ENCODE peak calls at places on chromosomes 2 and 18, in seven cellular contexts. D is body of pancreas, R is right lobe of liver, U is Peyer's patch, E is uterus, C is ovary, A is testis. Z is an unnamed sample. For H3K4me1 and H3K9me3, the result is how much of the 10 kb centered on the place peaks cover.

GRCh38 chr18:60485207-60485606 is 112.6 kb upstream of the MC4R start:
- DNase-seq in D (no peak), R (no peak), U (no peak), E (no peak), C (no peak), A (no peak), Z (no peak)

GRCh38 chr2:40483590-40483989 is 31.7 kb upstream of the SLC8A1 start:
- DNase-seq in D (no peak), R (no peak), U (no peak), E (no peak), C (no peak), A (no peak), Z (no peak)

GRCh38 chr18:68056936-68057335 is 540.4 kb upstream of the DSEL start:
- DNase-seq in D (no peak), R (no peak), U (no peak), E (no peak), C (no peak), A (no peak), Z (no peak)

GRCh38 chr2:26184555-26185303 is 11.8 kb downstream of the GAREM2 start:
- DNase-seq in D (peak), R (peak), U (peak), E (peak), C (peak), A (peak), Z (peak)

GRCh38 chr2:176291768-176292393 is 22.6 kb downstream of the MTX2 start:
- DNase-seq in D (no peak), R (no peak), U (no peak), E (no peak), C (no peak), A (peak), Z (no peak)

GRCh38 chr2:88739985-88740600 is 48.6 kb downstream of the RPIA start:
- DNase-seq in D (peak), R (peak), U (peak), E (peak), C (peak), A (peak), Z (peak)

GRCh38 chr2:239603411-239604356 is 202.9 kb upstream of the HDAC4 start:
- DNase-seq in D (no peak), R (peak), U (peak), E (no peak), C (no peak), A (no peak), Z (no peak)

GRCh38 chr2:112142525-112143078 is 4.4 kb downstream of the FBLN7 start:
- DNase-seq in D (no peak), R (no peak), U (no peak), E (no peak), C (no peak), A (no peak), Z (no peak)

GRCh38 chr2:240959941-240960308 is 38.5 kb upstream of the SNED1 start:
- DNase-seq in D (no peak), R (no peak), U (peak), E (no peak), C (no peak), A (peak), Z (no peak)

GRCh38 chr2:172783091-172783898 is 47.6 kb downstream of the RAPGEF4 start:
- DNase-seq in D (peak), R (no peak), U (no peak), E (no peak), C (peak), A (peak), Z (peak)

GRCh38 chr2:191866675-191867506 is 20.0 kb upstream of the CAVIN2 start:
- DNase-seq in D (no peak), R (peak), U (no peak), E (peak), C (peak), A (peak), Z (peak)

GRCh38 chr2:34949316-34949715 is 1350.2 kb upstream of the FAM98A start:
- DNase-seq in D (no peak), R (no peak), U (no peak), E (no peak), C (no peak), A (no peak), Z (no peak)

GRCh38 chr18:29811519-29811918 is 1231.0 kb downstream of the DSC3 start:
- DNase-seq in D (no peak), R (no peak), U (no peak), E (no peak), C (no peak), A (no peak), Z (no peak)

GRCh38 chr2:38505779-38506178 is 96.9 kb downstream of the HNRNPLL start:
- DNase-seq in D (peak), R (peak), U (no peak), E (peak), C (peak), A (peak), Z (peak)

GRCh38 chr2:172438741-172439508 is 11.5 kb downstream of the ITGA6 start:
- DNase-seq in D (peak), R (no peak), U (peak), E (no peak), C (no peak), A (no peak), Z (peak)

GRCh38 chr18:79737426-79737825 is 57.8 kb downstream of the CTDP1 start:
- DNase-seq in D (no peak), R (peak), U (no peak), E (no peak), C (peak), A (no peak), Z (no peak)

GRCh38 chr2:238238311-238238765 is 1.5 kb downstream of the HES6 start:
- DNase-seq in D (no peak), R (no peak), U (no peak), E (no peak), C (no peak), A (no peak), Z (no peak)

GRCh38 chr2:206274434-206275273 is at the start of gene ZDBF2:
- DNase-seq in D (peak), R (peak), U (peak), E (peak), C (peak), A (peak), Z (peak)

GRCh38 chr18:46761054-46761769 is 4.4 kb upstream of the ST8SIA5 start:
- DNase-seq in D (no peak), R (no peak), U (no peak), E (no peak), C (no peak), A (no peak), Z (no peak)

GRCh38 chr2:63792523-63792922 is 49.2 kb upstream of the UGP2 start:
- DNase-seq in D (no peak), R (no peak), U (no peak), E (no peak), C (no peak), A (no peak), Z (no peak)

GRCh38 chr18:58466636-58467205 is 162.2 kb downstream of the ALPK2 start:
- DNase-seq in D (peak), R (peak), U (peak), E (no peak), C (no peak), A (no peak), Z (no peak)

GRCh38 chr2:150485114-150485870 is 2.2 kb downstream of the RND3 start:
- DNase-seq in D (peak), R (peak), U (peak), E (peak), C (peak), A (peak), Z (peak)

GRCh38 chr2:213475433-213475832 is 191.2 kb downstream of the SPAG16 start:
- DNase-seq in D (no peak), R (no peak), U (no peak), E (no peak), C (no peak), A (no peak), Z (no peak)

GRCh38 chr2:127599211-127599610 is 46.7 kb upstream of the GPR17 start:
- DNase-seq in D (no peak), R (no peak), U (no peak), E (no peak), C (no peak), A (no peak), Z (no peak)

GRCh38 chr2:31606511-31606910 is 25.8 kb upstream of the SRD5A2 start:
- DNase-seq in D (no peak), R (no peak), U (no peak), E (no peak), C (no peak), A (no peak), Z (no peak)

GRCh38 chr2:180519276-180519675 is 461.1 kb upstream of the UBE2E3 start:
- DNase-seq in D (no peak), R (no peak), U (no peak), E (no peak), C (no peak), A (no peak), Z (no peak)

GRCh38 chr18:46676162-46676830 is 19.3 kb upstream of the LOXHD1 start:
- DNase-seq in D (no peak), R (no peak), U (no peak), E (no peak), C (no peak), A (no peak), Z (no peak)

GRCh38 chr2:174699993-174700766 is 64.1 kb downstream of the CHRNA1 start:
- DNase-seq in D (no peak), R (peak), U (no peak), E (no peak), C (no peak), A (no peak), Z (no peak)

GRCh38 chr18:59141294-59142068 is 1.8 kb downstream of the SEC11C start:
- DNase-seq in D (no peak), R (no peak), U (no peak), E (no peak), C (no peak), A (no peak), Z (peak)

GRCh38 chr2:160315337-160315736 is 115.3 kb upstream of the ITGB6 start:
- DNase-seq in D (no peak), R (no peak), U (no peak), E (no peak), C (no peak), A (no peak), Z (no peak)

GRCh38 chr2:216691210-216691741 is 4.1 kb downstream of the IGFBP5 start:
- DNase-seq in D (peak), R (no peak), U (peak), E (peak), C (peak), A (peak), Z (peak)

GRCh38 chr18:74064510-74064909 is 83.1 kb downstream of the FBXO15 start:
- DNase-seq in D (no peak), R (no peak), U (peak), E (no peak), C (no peak), A (no peak), Z (no peak)

GRCh38 chr18:61953641-61954040 is 60.8 kb upstream of the RNF152 start:
- DNase-seq in D (no peak), R (no peak), U (no peak), E (no peak), C (no peak), A (no peak), Z (no peak)

GRCh38 chr2:167209784-167210183 is 321.5 kb downstream of the XIRP2 start:
- DNase-seq in D (no peak), R (no peak), U (no peak), E (no peak), C (no peak), A (no peak), Z (no peak)

GRCh38 chr2:8149985-8150547 is 531.8 kb upstream of the ID2 start:
- DNase-seq in D (no peak), R (no peak), U (no peak), E (no peak), C (no peak), A (no peak), Z (no peak)

GRCh38 chr2:37869756-37870155 is 55.3 kb upstream of the RMDN2 start:
- DNase-seq in D (no peak), R (no peak), U (no peak), E (no peak), C (no peak), A (no peak), Z (no peak)

GRCh38 chr2:235641333-235641732 is 147.5 kb downstream of the AGAP1 start:
- DNase-seq in D (peak), R (no peak), U (no peak), E (no peak), C (no peak), A (peak), Z (no peak)

GRCh38 chr2:235642446-235643107 is 148.7 kb downstream of the AGAP1 start:
- DNase-seq in D (no peak), R (no peak), U (no peak), E (no peak), C (no peak), A (no peak), Z (no peak)

GRCh38 chr2:235641956-235642355 is 148.1 kb downstream of the AGAP1 start:
- DNase-seq in D (no peak), R (no peak), U (no peak), E (no peak), C (no peak), A (no peak), Z (no peak)

GRCh38 chr2:235643680-235644117 is 149.9 kb downstream of the AGAP1 start:
- DNase-seq in D (no peak), R (no peak), U (no peak), E (no peak), C (no peak), A (peak), Z (no peak)

GRCh38 chr2:235644191-235644590 is 150.3 kb downstream of the AGAP1 start:
- DNase-seq in D (no peak), R (no peak), U (no peak), E (no peak), C (no peak), A (no peak), Z (no peak)
- H3K4me1 ChIP-seq in D (under half), R (under half), U (under half), E (under half), C (under half), A (under half), Z (under half)

GRCh38 chr2:10086950-10087349 is 6.7 kb upstream of the CYS1 start:
- DNase-seq in D (no peak), R (no peak), U (no peak), E (no peak), C (no peak), A (no peak), Z (no peak)
- TF ChIP-seq CTCF in D (no peak), R (no peak), U (no peak), E (no peak), C (no peak), A (no peak), Z (no peak)

GRCh38 chr2:19365126-19365525 is 6.7 kb upstream of the OSR1 start:
- DNase-seq in D (no peak), R (no peak), U (no peak), E (no peak), C (no peak), A (no peak), Z (no peak)
- H3K9me3 ChIP-seq in D (under half), R (under half), U (under half), E (under half), C (under half), A (under half), Z (under half)

DNA sequence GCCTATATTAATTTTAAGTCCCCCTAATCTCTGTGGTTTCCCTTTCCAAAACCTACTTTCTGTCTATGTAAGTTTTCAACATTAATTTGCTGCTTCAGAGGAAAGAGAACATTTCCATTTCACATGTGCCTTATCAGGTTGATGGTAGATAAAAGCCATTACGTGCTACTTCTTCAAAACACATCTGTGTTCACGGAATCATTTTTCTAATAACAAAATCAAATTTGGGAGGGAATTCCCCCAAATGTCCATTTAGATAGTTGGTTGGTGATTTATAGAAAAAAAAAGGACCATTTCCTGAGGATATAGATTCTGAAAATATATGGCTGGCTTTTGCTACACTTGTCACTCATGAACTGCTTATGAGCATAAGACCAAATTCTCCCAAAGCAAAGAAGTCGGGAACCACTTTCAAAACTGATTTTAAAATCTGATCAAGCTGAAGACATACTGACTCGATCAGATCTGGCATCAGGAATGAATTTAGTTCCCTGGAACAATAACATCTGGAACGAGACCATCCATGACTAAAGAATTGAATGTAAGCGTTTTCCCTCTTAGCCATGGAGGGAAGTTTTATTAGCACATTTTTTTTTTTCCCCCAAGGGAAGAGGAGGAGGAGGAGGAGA is 8.2 kb downstream of the PTGR3 start:
- DNase-seq in D (no peak), R (no peak), U (no peak), E (no peak), C (no peak), A (no peak), Z (no peak)
- H3K4me1 ChIP-seq in D (half or more), R (under half), U (under half), E (under half), C (under half), A (under half), Z (under half)

DNA sequence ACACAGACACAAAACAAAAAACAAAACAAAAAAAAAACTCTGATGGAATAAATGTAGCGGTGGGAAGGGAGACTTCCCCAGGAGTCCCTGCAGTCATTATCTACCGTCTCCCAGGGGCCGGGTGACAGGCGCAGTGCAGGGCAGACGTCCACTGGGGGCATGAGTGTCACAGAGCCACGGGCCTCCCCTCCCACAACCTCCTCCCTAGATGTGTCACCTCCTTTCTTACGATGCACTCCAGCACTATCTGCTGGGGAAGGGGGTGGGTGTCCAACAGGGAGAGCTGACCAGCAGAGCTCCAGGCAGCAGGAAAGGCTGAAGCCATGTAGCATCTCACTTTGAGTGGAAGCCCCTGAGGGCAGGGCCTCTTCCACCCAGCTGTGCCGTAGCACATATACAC is 84.5 kb downstream of the LONRF2 start:
- DNase-seq in D (no peak), R (no peak), U (no peak), E (no peak), C (no peak), A (no peak), Z (no peak)
- TF ChIP-seq CTCF in D (no peak), R (no peak), U (no peak), E (no peak), C (no peak), A (no peak), Z (no peak)

GRCh38 chr2:89819809-89820208 is 1128.3 kb downstream of the RPIA start:
- DNase-seq in D (no peak), R (no peak), U (no peak), E (no peak), C (no peak), A (no peak), Z (no peak)

GRCh38 chr2:89818873-89819272 is 1127.4 kb downstream of the RPIA start:
- DNase-seq in D (no peak), R (no peak), U (no peak), E (no peak), C (no peak), A (no peak), Z (no peak)

GRCh38 chr2:89820248-89820647 is 1128.8 kb downstream of the RPIA start:
- DNase-seq in D (no peak), R (no peak), U (no peak), E (no peak), C (no peak), A (no peak), Z (no peak)

GRCh38 chr2:89823556-89823955 is 1132.1 kb downstream of the RPIA start:
- DNase-seq in D (no peak), R (no peak), U (no peak), E (no peak), C (no peak), A (no peak), Z (no peak)

GRCh38 chr2:89821455-89821945 is 1130.0 kb downstream of the RPIA start:
- DNase-seq in D (no peak), R (no peak), U (no peak), E (no peak), C (no peak), A (no peak), Z (no peak)
- H3K9me3 ChIP-seq in D (under half), R (under half), U (under half), E (under half), C (under half), A (under half), Z (under half)

GRCh38 chr18:77074431-77074830 is 58.2 kb downstream of the MBP start:
- DNase-seq in D (no peak), R (no peak), U (no peak), E (peak), C (no peak), A (no peak), Z (no peak)

GRCh38 chr18:77072566-77072965 is 60.0 kb downstream of the MBP start:
- DNase-seq in D (no peak), R (no peak), U (no peak), E (no peak), C (no peak), A (no peak), Z (no peak)

GRCh38 chr18:77071711-77072292 is 60.8 kb downstream of the MBP start:
- DNase-seq in D (peak), R (no peak), U (no peak), E (peak), C (peak), A (no peak), Z (no peak)

GRCh38 chr18:77071061-77071460 is 61.5 kb downstream of the MBP start:
- DNase-seq in D (no peak), R (no peak), U (no peak), E (no peak), C (no peak), A (no peak), Z (no peak)

GRCh38 chr18:77073336-77074093 is 59.1 kb downstream of the MBP start:
- DNase-seq in D (no peak), R (no peak), U (no peak), E (no peak), C (no peak), A (no peak), Z (no peak)
- H3K4me1 ChIP-seq in D (under half), R (under half), U (under half), E (under half), C (under half), A (under half), Z (under half)

DNA sequence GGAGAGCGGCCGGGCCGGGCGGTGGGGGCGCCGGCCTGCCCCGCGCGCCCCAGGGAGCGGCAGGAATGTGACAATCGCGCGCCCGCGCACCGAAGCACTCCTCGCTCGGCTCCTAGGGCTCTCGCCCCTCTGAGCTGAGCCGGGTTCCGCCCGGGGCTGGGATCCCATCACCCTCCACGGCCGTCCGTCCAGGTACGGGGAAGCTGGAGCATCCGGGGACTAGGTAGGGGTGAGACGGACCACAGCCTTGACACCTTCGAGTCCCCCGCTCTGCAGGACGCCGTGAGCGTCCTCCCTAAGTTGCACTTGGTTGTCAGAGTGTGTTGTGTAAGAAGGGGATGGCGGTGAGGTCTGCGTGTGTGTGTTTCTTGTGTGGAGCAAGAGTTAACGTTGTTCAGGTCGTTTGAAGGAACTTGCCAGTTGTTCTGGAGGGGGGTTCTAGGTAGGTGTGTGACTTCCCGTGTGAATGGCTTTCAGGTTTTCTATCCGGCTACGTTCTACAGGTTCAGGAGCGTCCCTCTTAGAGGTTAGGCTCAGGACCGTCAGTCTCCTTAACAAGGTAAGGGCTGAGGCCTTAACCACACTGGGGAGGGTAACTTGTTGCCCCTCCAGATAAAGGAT is 393 bp downstream of the IL1R1 start:
- DNase-seq in D (no peak), R (no peak), U (no peak), E (peak), C (no peak), A (peak), Z (no peak)
- TF ChIP-seq CTCF in D (no peak), R (no peak), U (no peak), E (no peak), C (no peak), A (no peak), Z (no peak)

Z was measured in prostate gland.